ENCODE peak calls at places on chromosomes 2 and 18, in nine cellular contexts. L is vagina, C is endothelial cell of umbilical vein, P is HCT116, O is breast epithelium, Z is esophagus muscularis mucosa, K is H1, V is SK-N-SH, A is K562. W is an unnamed sample. For H3K9me3, the result is how much of the 10 kb centered on the place peaks cover.

GRCh38 chr2:207408086-207408794 is 121.5 kb upstream of the CREB1 start:
- DNase-seq in L (no peak), V (no peak), C (no peak), K (no peak), Z (no peak), O (peak), A (no peak), P (no peak), W (no peak)

GRCh38 chr18:41906528-41907256 is 48.3 kb upstream of the PIK3C3 start:
- DNase-seq in C (peak), L (no peak), V (peak), A (peak), P (peak), O (no peak), Z (no peak), K (no peak), W (no peak)

GRCh38 chr2:127506502-127506901 is 19.8 kb downstream of the IWS1 start:
- DNase-seq in K (no peak), O (no peak), C (no peak), A (no peak), L (no peak), Z (no peak), P (no peak), V (no peak), W (no peak)

GRCh38 chr2:16179701-16180402 is 239.5 kb downstream of the MYCN start:
- DNase-seq in O (no peak), C (no peak), K (no peak), P (no peak), L (no peak), Z (no peak), A (no peak), V (no peak), W (no peak)

GRCh38 chr2:125313806-125314205 is 1288.7 kb downstream of the CNTNAP5 start:
- DNase-seq in L (no peak), Z (no peak), V (no peak), O (no peak), P (no peak), K (no peak), A (no peak), C (no peak), W (no peak)

GRCh38 chr18:79510731-79511141 is 115.0 kb downstream of the NFATC1 start:
- DNase-seq in L (no peak), Z (no peak), K (no peak), C (no peak), P (no peak), V (no peak), A (no peak), O (no peak), W (peak)

GRCh38 chr18:56795381-56795780 is 144.2 kb downstream of the WDR7 start:
- DNase-seq in A (no peak), L (no peak), Z (no peak), K (no peak), V (no peak), P (no peak), C (no peak), O (no peak), W (no peak)

GRCh38 chr2:142892715-142893114 is 15.3 kb downstream of the KYNU start:
- DNase-seq in L (no peak), Z (no peak), V (no peak), O (no peak), P (no peak), A (no peak), K (no peak), C (no peak), W (no peak)

GRCh38 chr2:182548031-182548950 is 121.5 kb upstream of the PDE1A start:
- DNase-seq in K (no peak), V (no peak), L (no peak), A (no peak), C (peak), Z (no peak), P (no peak), O (no peak), W (no peak)

GRCh38 chr2:175293195-175293594 is 111.7 kb upstream of the ATP5MC3 start:
- DNase-seq in C (no peak), L (no peak), V (no peak), Z (no peak), A (no peak), P (no peak), K (no peak), O (no peak), W (no peak)

GRCh38 chr2:205654878-205655601 is 27.3 kb upstream of the NRP2 start:
- DNase-seq in V (no peak), C (no peak), A (no peak), O (no peak), L (peak), K (no peak), Z (peak), P (no peak), W (no peak)

GRCh38 chr2:46298522-46299351 is 1.5 kb downstream of the EPAS1 start:
- DNase-seq in C (peak), L (no peak), O (peak), A (peak), V (peak), Z (no peak), K (no peak), P (no peak), W (peak)

GRCh38 chr2:172249986-172250385 is 147.3 kb upstream of the DLX2 start:
- DNase-seq in A (no peak), C (peak), P (no peak), V (no peak), Z (no peak), O (no peak), L (no peak), K (no peak), W (no peak)

GRCh38 chr2:242029422-242030225 is 160.1 kb downstream of the RTP5 start:
- DNase-seq in Z (no peak), C (no peak), A (no peak), V (no peak), K (no peak), P (no peak), O (no peak), L (peak), W (no peak)
- TF ChIP-seq CTCF in Z (no peak), C (no peak), A (peak), V (peak), K (no peak), P (peak), O (no peak), L (no peak), W (no peak)

GRCh38 chr2:8433390-8433789 is 248.5 kb upstream of the ID2 start:
- DNase-seq in P (no peak), V (no peak), L (peak), Z (no peak), O (no peak), C (no peak), A (no peak), K (no peak), W (no peak)

GRCh38 chr2:8432712-8433336 is 249.0 kb upstream of the ID2 start:
- DNase-seq in P (no peak), O (no peak), K (no peak), C (no peak), V (no peak), A (no peak), L (no peak), Z (no peak), W (no peak)

GRCh38 chr2:8431446-8432125 is 250.3 kb upstream of the ID2 start:
- DNase-seq in V (no peak), O (peak), A (no peak), K (no peak), C (no peak), Z (no peak), L (no peak), P (no peak), W (no peak)

GRCh38 chr2:8427211-8427610 is 254.6 kb upstream of the ID2 start:
- DNase-seq in L (no peak), Z (no peak), K (no peak), P (no peak), C (no peak), O (no peak), A (no peak), V (peak), W (no peak)

DNA sequence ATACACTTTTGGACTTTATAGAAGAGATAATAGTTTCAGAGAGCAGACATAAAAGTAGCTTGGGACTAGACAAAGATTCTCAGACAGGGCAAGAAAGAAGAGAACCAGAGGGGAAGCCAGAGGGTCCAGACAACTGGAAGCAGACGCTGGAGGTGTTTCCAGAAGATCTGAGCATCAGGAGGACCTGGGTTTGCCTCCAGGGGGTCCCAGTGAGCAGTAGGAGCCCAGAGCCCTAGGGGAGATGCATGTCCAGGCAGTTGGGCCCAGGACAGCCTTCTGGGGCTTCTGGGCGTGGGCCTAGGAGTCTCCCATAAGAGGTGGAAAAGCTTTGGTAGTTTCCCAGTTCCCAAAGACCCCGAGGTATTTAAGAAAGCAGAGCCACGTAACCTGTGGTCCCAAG is 251.2 kb upstream of the ID2 start:
- DNase-seq in C (no peak), L (no peak), V (no peak), K (no peak), A (no peak), O (no peak), P (no peak), Z (no peak), W (no peak)
- TF ChIP-seq POLR2AphosphoS5 in C (no peak), L (no peak), V (no peak), K (no peak), A (no peak), O (no peak), P (no peak), Z (no peak), W (no peak)

GRCh38 chr2:52115750-52116149 is 1083.8 kb upstream of the NRXN1 start:
- DNase-seq in K (no peak), C (no peak), V (peak), P (no peak), Z (no peak), A (no peak), L (no peak), O (no peak), W (no peak)
- H3K9me3 ChIP-seq in K (under half), C (under half), V (under half), P (under half), Z (under half), A (under half), L (under half), O (under half), W (under half)

DNA sequence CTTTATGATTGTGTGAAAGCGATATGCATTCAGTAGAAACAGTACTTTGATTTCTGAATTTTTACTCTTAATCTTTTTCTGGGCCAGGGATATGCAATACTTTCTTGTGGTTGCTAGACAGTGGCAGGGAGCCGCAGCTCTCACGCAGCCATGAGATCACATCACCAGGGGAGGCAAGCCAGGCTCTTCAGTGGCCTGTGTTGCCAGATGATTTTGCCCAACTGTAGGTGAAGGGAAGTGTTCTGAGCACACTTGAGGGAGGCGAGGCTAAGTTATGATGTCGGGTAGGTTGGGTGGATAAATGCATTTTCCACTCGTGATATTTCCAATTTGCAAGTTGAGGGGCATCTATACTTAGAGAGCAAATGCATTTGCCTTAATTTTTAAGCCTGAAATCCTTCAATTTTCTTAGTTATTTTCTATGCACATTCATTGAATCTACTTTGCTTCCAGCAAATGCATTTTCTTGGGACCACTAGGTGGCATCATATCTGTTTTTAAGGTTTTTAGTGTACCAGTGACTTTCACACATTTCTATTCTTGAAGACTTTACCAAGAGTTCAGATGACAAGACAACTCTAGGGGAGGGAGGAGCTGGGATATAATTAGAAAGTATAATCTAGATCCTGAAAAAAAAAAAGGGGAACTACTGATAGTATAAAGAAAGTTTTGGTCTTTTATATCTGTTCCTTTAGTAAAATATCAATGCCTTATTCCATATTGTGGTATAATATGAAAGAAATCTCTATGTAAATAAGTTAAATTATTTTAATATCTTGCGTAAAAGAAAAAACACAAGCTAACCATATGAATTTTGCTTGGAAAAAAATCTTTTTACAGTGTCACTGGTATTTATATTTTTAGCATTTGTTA is 643.3 kb downstream of the SOCS6 start:
- DNase-seq in O (no peak), Z (no peak), V (peak), A (no peak), L (no peak), C (peak), P (no peak), K (no peak), W (no peak)
- TF ChIP-seq CTCF in O (no peak), Z (peak), V (peak), A (peak), L (no peak), C (peak), P (peak), K (no peak), W (no peak)

GRCh38 chr2:26602575-26602974 is 38.6 kb downstream of the CIB4 start:
- DNase-seq in P (no peak), V (no peak), A (no peak), O (no peak), Z (no peak), K (no peak), L (no peak), C (no peak), W (no peak)

GRCh38 chr2:26605969-26606846 is 35.0 kb downstream of the CIB4 start:
- DNase-seq in O (no peak), K (no peak), A (no peak), V (peak), P (no peak), L (no peak), C (no peak), Z (no peak), W (no peak)

GRCh38 chr2:26607698-26608097 is 33.5 kb downstream of the CIB4 start:
- DNase-seq in O (no peak), P (no peak), K (no peak), Z (no peak), C (no peak), V (no peak), A (no peak), L (no peak), W (no peak)

GRCh38 chr2:26606847-26607190 is 34.3 kb downstream of the CIB4 start:
- DNase-seq in K (no peak), V (no peak), C (no peak), L (no peak), Z (no peak), O (peak), P (peak), A (no peak), W (no peak)

DNA sequence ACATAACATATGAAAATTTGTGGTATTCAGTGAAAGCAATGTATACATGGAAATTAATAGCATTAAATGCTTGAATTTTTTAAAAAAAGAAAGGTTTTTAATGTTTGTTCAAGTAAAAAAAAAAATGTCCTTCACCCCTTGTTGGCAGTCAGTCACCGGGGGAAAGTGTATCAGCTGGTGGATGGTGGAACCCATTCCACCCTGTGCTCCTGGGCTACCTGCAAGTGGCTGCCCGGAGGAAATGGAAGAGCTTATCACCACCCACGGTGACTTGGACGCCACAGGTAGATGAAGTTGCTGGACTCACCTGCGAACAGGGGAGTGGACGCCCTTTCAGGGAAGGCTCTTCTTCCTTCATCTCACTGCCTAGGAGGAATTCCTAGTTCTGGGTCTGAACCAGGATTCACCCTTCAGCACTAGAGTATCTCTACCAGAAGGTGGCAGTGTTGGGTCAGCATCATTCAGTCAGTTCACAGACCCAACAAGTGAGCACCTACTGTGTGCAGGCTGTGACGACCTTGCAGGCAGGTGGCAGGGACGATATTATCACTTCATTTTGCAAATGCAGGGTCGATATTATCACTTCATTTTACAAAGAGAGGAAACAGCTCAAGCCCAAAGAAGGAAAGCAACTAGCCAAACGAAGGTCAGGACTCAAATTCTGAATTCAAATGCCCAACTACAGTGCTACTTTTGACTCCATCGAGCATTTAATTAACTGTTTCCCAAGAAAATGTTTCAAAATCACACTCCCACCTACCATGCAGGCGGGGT is 35.8 kb downstream of the CIB4 start:
- DNase-seq in Z (no peak), P (peak), V (peak), C (peak), O (peak), A (peak), K (peak), L (no peak), W (no peak)
- TF ChIP-seq POLR2AphosphoS5 in Z (no peak), P (no peak), V (no peak), C (no peak), O (no peak), A (no peak), K (no peak), L (no peak), W (no peak)

GRCh38 chr18:35602193-35602820 is 20.8 kb downstream of the GALNT1 start:
- DNase-seq in P (no peak), Z (no peak), V (no peak), O (no peak), C (no peak), A (no peak), L (no peak), K (no peak), W (no peak)
- H3K9me3 ChIP-seq in P (under half), Z (under half), V (under half), O (under half), C (under half), A (under half), L (under half), K (under half), W (under half)